ENCODE peak calls at places on chromosome 7, in six cellular contexts. Z is lower lobe of right lung; S is activated naive CD4-positive, alpha-beta T cell treated with anti-CD3 and anti-CD28 coated beads, Interleukin-2, amount 10 ng/mL, durations not matched to agents 7 days and 5 days; G is cerebellar cortex; D is fibroblast of the conjunctiva; L is body of pancreas. X is an unnamed sample.

GRCh38 chr7:131735151-131735550 is 178.7 kb upstream of the PODXL start:
- DNase-seq in Z (no peak), S (no peak), G (no peak), D (no peak), L (no peak), X (no peak)

GRCh38 chr7:46139079-46139478 is 218.0 kb upstream of the IGFBP3 start:
- DNase-seq in Z (no peak), S (no peak), G (peak; percentile 16), D (no peak), L (no peak), X (peak; percentile 89)

GRCh38 chr7:75732764-75733630 is 5.7 kb downstream of the HIP1 start:
- DNase-seq in Z (no peak), S (no peak), G (no peak), D (peak; percentile 51), L (no peak), X (peak; percentile 98)

GRCh38 chr7:111741811-111742240 is 179.5 kb upstream of the IMMP2L start:
- DNase-seq in Z (peak; percentile 52), S (peak; percentile 49), G (peak; percentile 85), D (peak; percentile 73), L (peak; percentile 77), X (peak; percentile 64)

GRCh38 chr7:34104992-34105391 is 199.7 kb downstream of the BMPER start:
- DNase-seq in Z (no peak), S (no peak), G (no peak), D (no peak), L (no peak), X (no peak)

GRCh38 chr7:29199776-29200175 is 5.2 kb downstream of the CHN2 start:
- DNase-seq in Z (no peak), S (no peak), G (peak; percentile 93), D (no peak), L (no peak), X (no peak)

GRCh38 chr7:100465702-100466311 is 1.7 kb upstream of the SPACDR start:
- DNase-seq in Z (peak; percentile 80), S (no peak), G (peak; percentile 55), D (peak; percentile 66), L (peak; percentile 93), X (no peak)

GRCh38 chr7:148211641-148212040 is 378.9 kb upstream of the C7orf33 start:
- DNase-seq in Z (no peak), S (no peak), G (no peak), D (no peak), L (no peak), X (no peak)

GRCh38 chr7:106219170-106219569 is 65.6 kb downstream of the NAMPT start:
- DNase-seq in Z (no peak), S (no peak), G (no peak), D (no peak), L (no peak), X (no peak)

GRCh38 chr7:129501760-129502707 is at the start of gene SMKR1:
- DNase-seq in Z (peak; percentile 91), S (peak; percentile 96), G (peak; percentile 51), D (no peak), L (peak; percentile 89), X (peak; percentile 48)

GRCh38 chr7:106643189-106643588 is 17.8 kb downstream of the CCDC71L start:
- DNase-seq in Z (no peak), S (no peak), G (no peak), D (no peak), L (no peak), X (no peak)

GRCh38 chr7:133649593-133649992 is 396.7 kb downstream of the EXOC4 start:
- DNase-seq in Z (no peak), S (no peak), G (no peak), D (no peak), L (no peak), X (no peak)

GRCh38 chr7:80309971-80310549 is 175.4 kb downstream of the GNAI1 start:
- DNase-seq in Z (no peak), S (no peak), G (no peak), D (no peak), L (no peak), X (no peak)

GRCh38 chr7:157831901-157832810 is 495.4 kb downstream of the DNAJB6 start:
- DNase-seq in Z (no peak), S (no peak), G (peak; percentile 46), D (no peak), L (no peak), X (no peak)

GRCh38 chr7:42928754-42929153 is 3.2 kb downstream of the PSMA2 start:
- DNase-seq in Z (no peak), S (no peak), G (no peak), D (no peak), L (no peak), X (no peak)

GRCh38 chr7:149161241-149161848 is 14.1 kb downstream of the ZNF398 start:
- DNase-seq in Z (no peak), S (no peak), G (no peak), D (no peak), L (no peak), X (peak; percentile 54)

GRCh38 chr7:142632291-142633134 is 116.8 kb upstream of the PRSS1 start:
- DNase-seq in Z (peak; percentile 51), S (peak; percentile 61), G (peak; percentile 88), D (peak; percentile 47), L (peak; percentile 77), X (peak; percentile 54)

GRCh38 chr7:85719981-85720963 is 533.4 kb upstream of the SEMA3D start:
- DNase-seq in Z (no peak), S (no peak), G (no peak), D (peak; percentile 89), L (no peak), X (no peak)

X was measured in RCC 7860.